ENCODE peak calls at places on chromosome 18, in seven cellular contexts. O, T, A, E, B, C and W are unnamed samples.

GRCh38 chr18:55585586-55586521 is 2.1 kb downstream of the TCF4 start:
- DNase-seq in O (no peak), T (no peak), A (no peak), E (no peak), B (peak), C (peak), W (no peak)

GRCh38 chr18:28065031-28065792 is 111.7 kb downstream of the CDH2 start:
- DNase-seq in O (no peak), T (no peak), A (no peak), E (peak), B (no peak), C (peak), W (no peak)

GRCh38 chr18:63182861-63183260 is 136.7 kb downstream of the BCL2 start:
- DNase-seq in O (no peak), T (no peak), A (no peak), E (no peak), B (no peak), C (no peak), W (no peak)

GRCh38 chr18:31798399-31798798 is 37.7 kb upstream of the SLC25A52 start:
- DNase-seq in O (no peak), T (no peak), A (no peak), E (no peak), B (no peak), C (no peak), W (no peak)

GRCh38 chr18:49931760-49932159 is 118.4 kb upstream of the ACAA2 start:
- DNase-seq in O (no peak), T (no peak), A (no peak), E (no peak), B (no peak), C (no peak), W (no peak)

GRCh38 chr18:49617329-49617695 is 55.5 kb downstream of the LIPG start:
- DNase-seq in O (no peak), T (no peak), A (no peak), E (no peak), B (no peak), C (no peak), W (no peak)

GRCh38 chr18:6595666-6596065 is 133.8 kb upstream of the ARHGAP28 start:
- DNase-seq in O (no peak), T (no peak), A (no peak), E (no peak), B (no peak), C (no peak), W (no peak)

GRCh38 chr18:80148316-80149199 is 39.5 kb downstream of the ADNP2 start:
- DNase-seq in O (no peak), T (no peak), A (no peak), E (no peak), B (no peak), C (no peak), W (no peak)

GRCh38 chr18:68263481-68263880 is 451.4 kb downstream of the TMX3 start:
- DNase-seq in O (no peak), T (no peak), A (no peak), E (no peak), B (no peak), C (no peak), W (no peak)

GRCh38 chr18:37547196-37547595 is 18.4 kb downstream of the CELF4 start:
- DNase-seq in O (no peak), T (no peak), A (no peak), E (no peak), B (no peak), C (no peak), W (no peak)

GRCh38 chr18:59743561-59743960 is 46.3 kb upstream of the CCBE1 start:
- DNase-seq in O (no peak), T (no peak), A (no peak), E (no peak), B (no peak), C (no peak), W (no peak)

GRCh38 chr18:24031916-24032315 is 17.4 kb downstream of the TTC39C start:
- DNase-seq in O (no peak), T (no peak), A (no peak), E (no peak), B (no peak), C (no peak), W (no peak)

GRCh38 chr18:62828091-62828640 is 112.8 kb downstream of the PHLPP1 start:
- DNase-seq in O (no peak), T (no peak), A (no peak), E (no peak), B (no peak), C (no peak), W (no peak)

GRCh38 chr18:25464211-25464610 is 112.2 kb upstream of the ZNF521 start:
- DNase-seq in O (no peak), T (no peak), A (no peak), E (peak), B (no peak), C (no peak), W (no peak)

GRCh38 chr18:35635171-35635570 is 53.6 kb downstream of the GALNT1 start:
- DNase-seq in O (no peak), T (no peak), A (no peak), E (no peak), B (no peak), C (no peak), W (no peak)

GRCh38 chr18:3015203-3015590 is 2.3 kb upstream of the LPIN2 start:
- DNase-seq in O (no peak), T (no peak), A (no peak), E (no peak), B (no peak), C (no peak), W (no peak)

GRCh38 chr18:23244431-23244830 is 109.1 kb downstream of the CABLES1 start:
- DNase-seq in O (no peak), T (no peak), A (no peak), E (no peak), B (no peak), C (peak), W (no peak)

GRCh38 chr18:55219059-55219458 is 259.8 kb upstream of the CCDC68 start:
- DNase-seq in O (no peak), T (no peak), A (no peak), E (no peak), B (no peak), C (no peak), W (no peak)

GRCh38 chr18:24678113-24678512 is 217.7 kb downstream of the HRH4 start:
- DNase-seq in O (no peak), T (no peak), A (no peak), E (no peak), B (no peak), C (no peak), W (no peak)

GRCh38 chr18:32956591-32957310 is 183.9 kb upstream of the KLHL14 start:
- DNase-seq in O (no peak), T (no peak), A (no peak), E (no peak), B (no peak), C (peak), W (no peak)

GRCh38 chr18:62767321-62767720 is 52.0 kb downstream of the PHLPP1 start:
- DNase-seq in O (no peak), T (no peak), A (no peak), E (no peak), B (no peak), C (no peak), W (no peak)

GRCh38 chr18:41666251-41666650 is 288.8 kb upstream of the PIK3C3 start:
- DNase-seq in O (no peak), T (no peak), A (no peak), E (no peak), B (no peak), C (no peak), W (no peak)

GRCh38 chr18:44733069-44733753 is 52.5 kb downstream of the SETBP1 start:
- DNase-seq in O (no peak), T (no peak), A (peak), E (peak), B (no peak), C (no peak), W (no peak)

GRCh38 chr18:75209952-75210261 is 690 bp upstream of the TSHZ1 start:
- DNase-seq in O (no peak), T (no peak), A (no peak), E (no peak), B (no peak), C (peak), W (no peak)

GRCh38 chr18:38241736-38242135 is 676.1 kb upstream of the CELF4 start:
- DNase-seq in O (no peak), T (no peak), A (no peak), E (no peak), B (no peak), C (no peak), W (no peak)

GRCh38 chr18:2572892-2573291 is 1.5 kb downstream of the NDC80 start:
- DNase-seq in O (no peak), T (no peak), A (no peak), E (no peak), B (no peak), C (no peak), W (no peak)